ENCODE peak calls at places on chromosomes 6 and 20, in four cellular contexts. U, K, E and A are unnamed samples.

GRCh38 chr6:6781172-6781876 is 192.8 kb downstream of the LY86 start:
- DNase-seq in U (peak), K (peak), E (no peak), A (no peak)

GRCh38 chr6:42118162-42119001 is 24.0 kb downstream of the C6orf132 start:
- DNase-seq in U (peak), K (no peak), E (no peak), A (no peak)

GRCh38 chr20:20211274-20211987 is 156.5 kb upstream of the INSM1 start:
- DNase-seq in U (no peak), K (no peak), E (no peak), A (no peak)

GRCh38 chr6:9566096-9566495 is 848.8 kb downstream of the TFAP2A start:
- DNase-seq in U (no peak), K (no peak), E (no peak), A (no peak)

GRCh38 chr6:116251568-116252384 is 2.1 kb downstream of the TSPYL4 start:
- DNase-seq in U (no peak), K (peak), E (peak), A (peak)

GRCh38 chr6:80769101-80769500 is 662.6 kb downstream of the BCKDHB start:
- DNase-seq in U (no peak), K (peak), E (no peak), A (no peak)

GRCh38 chr20:17845701-17846475 is 122.7 kb downstream of the SNX5 start:
- DNase-seq in U (no peak), K (peak), E (no peak), A (no peak)

GRCh38 chr20:48698507-48699267 is 129.1 kb downstream of the PREX1 start:
- DNase-seq in U (no peak), K (no peak), E (peak), A (peak)

GRCh38 chr20:46545077-46545826 is 5.2 kb downstream of the OCSTAMP start:
- DNase-seq in U (no peak), K (peak), E (no peak), A (no peak)

GRCh38 chr6:7243188-7243942 is 69.6 kb downstream of the SSR1 start:
- DNase-seq in U (peak), K (peak), E (peak), A (peak)

GRCh38 chr20:1707588-1708449 is 50.2 kb upstream of the SIRPG start:
- DNase-seq in U (no peak), K (no peak), E (peak), A (no peak)

GRCh38 chr20:12237772-12238171 is 320.1 kb downstream of the BTBD3 start:
- DNase-seq in U (no peak), K (no peak), E (no peak), A (no peak)

GRCh38 chr6:163230901-163231300 is 183.6 kb upstream of the QKI start:
- DNase-seq in U (no peak), K (no peak), E (no peak), A (no peak)

GRCh38 chr20:59082077-59082740 is 39.6 kb upstream of the PRELID3B start:
- DNase-seq in U (no peak), K (peak), E (peak), A (no peak)

GRCh38 chr6:92589970-92590369 is 829.4 kb downstream of the EPHA7 start:
- DNase-seq in U (no peak), K (peak), E (no peak), A (no peak)

GRCh38 chr20:47720636-47721427 is 64.4 kb downstream of the SULF2 start:
- DNase-seq in U (no peak), K (peak), E (no peak), A (no peak)

GRCh38 chr6:130949553-130949952 is 113.5 kb downstream of the EPB41L2 start:
- DNase-seq in U (no peak), K (no peak), E (no peak), A (no peak)

GRCh38 chr20:49179368-49180277 is 8.5 kb downstream of the STAU1 start:
- DNase-seq in U (no peak), K (no peak), E (no peak), A (no peak)

GRCh38 chr6:39263299-39264037 is 34.2 kb upstream of the KCNK5 start:
- DNase-seq in U (no peak), K (no peak), E (no peak), A (no peak)

GRCh38 chr6:1208876-1209275 is 103.0 kb upstream of the FOXQ1 start:
- DNase-seq in U (no peak), K (no peak), E (no peak), A (no peak)

GRCh38 chr6:68978411-68978810 is 343.3 kb downstream of the ADGRB3 start:
- DNase-seq in U (no peak), K (no peak), E (no peak), A (no peak)

GRCh38 chr6:33080127-33081089 is 4.6 kb downstream of the HLA-DPB1 start:
- DNase-seq in U (no peak), K (peak), E (peak), A (peak)

GRCh38 chr20:36206068-36206467 is 30.2 kb upstream of the AAR2 start:
- DNase-seq in U (no peak), K (no peak), E (no peak), A (no peak)

GRCh38 chr6:11536795-11537194 is 754 bp upstream of the TMEM170B start:
- DNase-seq in U (no peak), K (peak), E (peak), A (peak)

GRCh38 chr20:36969050-36969449 is 17.5 kb upstream of the SAMHD1 start:
- DNase-seq in U (no peak), K (no peak), E (peak), A (no peak)

GRCh38 chr20:37343994-37344355 is 2.0 kb upstream of the SRC start:
- DNase-seq in U (no peak), K (no peak), E (no peak), A (no peak)

GRCh38 chr6:155418017-155418749 is 37.5 kb downstream of the NOX3 start:
- DNase-seq in U (no peak), K (peak), E (no peak), A (peak)

GRCh38 chr6:121157913-121158312 is 176.4 kb downstream of the TBC1D32 start:
- DNase-seq in U (no peak), K (peak), E (no peak), A (no peak)

GRCh38 chr6:108589244-108589730 is 28.6 kb downstream of the FOXO3 start:
- DNase-seq in U (peak), K (peak), E (peak), A (peak)

GRCh38 chr6:108588586-108588985 is 27.9 kb downstream of the FOXO3 start:
- DNase-seq in U (no peak), K (peak), E (no peak), A (peak)

GRCh38 chr6:108594640-108595039 is 33.9 kb downstream of the FOXO3 start:
- DNase-seq in U (no peak), K (no peak), E (no peak), A (no peak)

GRCh38 chr6:108592371-108593337 is 31.9 kb downstream of the FOXO3 start:
- DNase-seq in U (no peak), K (peak), E (peak), A (peak)

GRCh38 chr6:108591040-108591816 is 30.5 kb downstream of the FOXO3 start:
- DNase-seq in U (no peak), K (peak), E (no peak), A (no peak)
- H3K27ac ChIP-seq in U (peak), K (peak), E (no peak), A (no peak)

GRCh38 chr6:166656269-166657206 is 29.5 kb upstream of the RPS6KA2 start:
- DNase-seq in U (no peak), K (peak), E (no peak), A (peak)
- H3K4me2 ChIP-seq in U (no peak), K (peak), E (no peak), A (peak)

GRCh38 chr20:63980806-63981728 is at the start of gene PRPF6:
- DNase-seq in U (peak), K (peak), E (peak), A (peak)
- TF ChIP-seq CTCF in U (peak), K (peak), E (peak), A (peak)

GRCh38 chr6:36514554-36515456 is 32.5 kb downstream of the STK38 start:
- DNase-seq in U (no peak), K (no peak), E (no peak), A (no peak)
- H3K27ac ChIP-seq in U (no peak), K (no peak), E (no peak), A (no peak)

DNA sequence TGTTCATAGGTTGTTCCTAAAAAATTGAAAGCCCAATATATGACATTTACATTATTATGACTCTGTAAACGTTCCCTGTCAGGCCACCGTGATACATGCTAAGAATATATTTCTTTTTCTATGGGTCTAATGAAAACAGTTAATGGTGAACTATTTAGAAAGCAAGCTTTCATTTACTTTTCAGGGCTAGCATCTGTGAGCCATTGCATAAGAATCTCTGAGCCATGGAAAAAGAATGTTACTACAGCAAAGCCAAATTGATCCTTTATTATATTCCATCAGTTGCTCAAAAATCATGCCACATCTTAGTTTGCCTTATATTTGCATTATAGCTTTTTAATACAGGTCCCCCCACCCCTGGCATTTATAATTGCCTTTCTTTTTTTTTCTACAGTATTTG is 275.5 kb downstream of the ZFAND3 start:
- DNase-seq in U (no peak), K (peak), E (no peak), A (no peak)
- H3K4me2 ChIP-seq in U (peak), K (peak), E (no peak), A (no peak)

DNA sequence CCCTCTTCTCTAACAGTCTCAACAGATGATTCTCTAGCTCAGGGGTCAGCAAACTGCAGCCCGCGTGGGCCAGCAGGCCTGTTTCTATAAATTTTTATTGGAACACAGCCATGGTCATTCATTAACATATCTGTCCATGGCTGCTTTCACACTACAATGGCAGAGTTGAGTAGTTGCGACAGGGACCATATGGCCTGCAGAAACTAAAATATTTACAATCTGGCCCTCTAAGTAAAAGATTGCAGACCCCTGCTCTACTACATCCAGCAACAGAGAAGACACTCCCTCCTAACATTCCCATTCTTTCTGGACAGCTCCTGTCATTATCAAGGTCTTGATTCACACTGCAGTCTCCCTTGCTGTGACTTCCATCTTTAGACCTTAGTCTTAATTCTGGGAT is 45.2 kb downstream of the PLAGL2 start:
- DNase-seq in U (no peak), K (no peak), E (no peak), A (no peak)
- TF ChIP-seq CTCF in U (no peak), K (no peak), E (no peak), A (no peak)

GRCh38 chr6:154241570-154241969 is 115.0 kb downstream of the IPCEF1 start:
- DNase-seq in U (no peak), K (no peak), E (no peak), A (no peak)

GRCh38 chr6:154236646-154237236 is 119.9 kb downstream of the IPCEF1 start:
- DNase-seq in U (no peak), K (no peak), E (no peak), A (no peak)

GRCh38 chr6:154242617-154243357 is 113.8 kb downstream of the IPCEF1 start:
- DNase-seq in U (no peak), K (no peak), E (no peak), A (no peak)

GRCh38 chr6:154243793-154244768 is 112.5 kb downstream of the IPCEF1 start:
- DNase-seq in U (no peak), K (no peak), E (no peak), A (peak)

DNA sequence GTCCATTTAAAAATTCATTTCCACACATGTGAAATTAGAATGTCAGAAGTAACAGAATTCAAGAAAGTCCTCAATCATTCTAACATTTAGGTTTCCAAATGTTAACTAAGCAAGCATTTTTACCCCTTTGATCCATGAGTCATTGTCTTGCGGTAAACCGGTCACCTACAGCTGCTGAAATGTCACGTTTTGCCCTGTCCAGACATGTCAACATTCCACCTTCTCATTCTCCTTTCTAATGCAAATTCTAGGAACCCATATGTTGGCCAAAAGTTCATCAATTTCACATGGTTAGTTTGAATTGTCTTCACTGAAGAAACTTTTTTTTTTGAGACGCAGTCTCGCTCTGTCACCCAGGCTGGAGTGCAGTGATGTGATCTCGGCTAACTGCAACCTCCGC is 117.2 kb downstream of the IPCEF1 start:
- DNase-seq in U (no peak), K (no peak), E (no peak), A (no peak)
- H3K27ac ChIP-seq in U (no peak), K (no peak), E (no peak), A (no peak)

GRCh38 chr6:37081042-37081607 is 75.7 kb downstream of the FGD2 start:
- DNase-seq in U (no peak), K (no peak), E (no peak), A (no peak)

GRCh38 chr6:37088897-37089296 is 81.1 kb upstream of the PIM1 start:
- DNase-seq in U (no peak), K (peak), E (no peak), A (no peak)

GRCh38 chr6:37082390-37082789 is 76.9 kb downstream of the FGD2 start:
- DNase-seq in U (no peak), K (no peak), E (no peak), A (no peak)

GRCh38 chr6:37078814-37079213 is 73.4 kb downstream of the FGD2 start:
- DNase-seq in U (no peak), K (no peak), E (no peak), A (no peak)

DNA sequence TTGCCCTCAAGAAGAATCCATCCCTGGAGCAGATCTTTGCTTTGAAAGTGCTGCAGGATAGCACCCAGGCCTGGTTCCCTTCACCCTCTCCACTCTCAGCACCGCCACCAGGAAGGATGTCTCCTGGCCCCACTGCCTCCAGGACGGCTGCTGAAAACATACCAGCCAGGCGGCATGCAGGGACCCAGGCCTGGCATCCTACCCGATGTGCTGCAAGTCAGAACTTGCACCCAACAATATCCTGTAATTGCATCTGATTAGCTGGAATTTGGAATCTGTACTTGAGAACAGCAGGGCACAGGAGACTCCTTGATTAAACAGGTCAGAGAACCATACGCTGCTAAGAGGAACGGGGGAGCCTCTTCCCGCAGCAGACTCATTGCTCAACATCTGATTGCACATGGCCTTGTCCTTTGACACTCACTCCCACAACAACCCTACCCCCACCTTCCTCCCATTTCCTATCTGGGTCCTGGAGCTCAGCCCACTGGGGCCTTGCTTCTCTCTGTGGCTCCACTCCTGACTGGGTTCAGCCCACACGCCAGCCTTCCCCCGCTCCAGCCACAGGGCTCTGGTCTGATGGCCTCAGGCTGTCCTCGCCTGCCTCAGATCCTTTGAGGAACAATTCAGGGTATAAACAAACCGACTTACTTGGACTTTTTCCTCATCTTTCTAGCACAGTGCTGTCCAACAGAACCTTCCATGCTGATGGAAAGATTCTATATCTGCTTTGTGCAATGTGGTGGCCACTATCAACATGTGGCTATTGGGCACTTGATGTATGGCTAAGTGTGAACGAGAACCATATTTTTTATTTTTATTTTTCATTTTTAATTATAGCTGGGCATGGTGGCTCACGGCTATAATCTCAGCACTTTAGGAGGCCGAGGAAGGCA is 78.0 kb downstream of the FGD2 start:
- DNase-seq in U (no peak), K (peak), E (peak), A (no peak)
- H3K4me2 ChIP-seq in U (no peak), K (no peak), E (peak), A (no peak)

GRCh38 chr6:118896339-118897136 is 2.6 kb downstream of the ASF1A start:
- DNase-seq in U (peak), K (peak), E (peak), A (no peak)
- TF ChIP-seq CTCF in U (peak), K (peak), E (peak), A (peak)

GRCh38 chr6:137782166-137783039 is 84.7 kb upstream of the TNFAIP3 start:
- DNase-seq in U (no peak), K (no peak), E (no peak), A (no peak)

GRCh38 chr6:137781639-137782038 is 85.4 kb upstream of the TNFAIP3 start:
- DNase-seq in U (no peak), K (no peak), E (no peak), A (no peak)

GRCh38 chr6:137784583-137784982 is 82.5 kb upstream of the TNFAIP3 start:
- DNase-seq in U (no peak), K (no peak), E (no peak), A (no peak)

GRCh38 chr6:137780447-137781034 is 86.5 kb upstream of the TNFAIP3 start:
- DNase-seq in U (no peak), K (peak), E (no peak), A (no peak)

GRCh38 chr6:137783640-137784198 is 83.3 kb upstream of the TNFAIP3 start:
- DNase-seq in U (no peak), K (peak), E (no peak), A (no peak)
- H3K27ac ChIP-seq in U (no peak), K (no peak), E (no peak), A (no peak)